ENCODE peak calls at places on chromosomes 13 and 19, in nine cellular contexts. J is GM12878, X is endothelial cell of umbilical vein, V is suprapubic skin, Q is prostate gland, W is SK-N-SH, K is K562, C is GM23338, N is transverse colon. Y is an unnamed sample.

GRCh38 chr19:20565321-20566018 is at the start of gene ZNF737:
- DNase-seq in J (peak; percentile 75), X (peak; percentile 95), V (peak; percentile 95), Q (peak; percentile 95), W (peak; percentile 88), K (peak; percentile 25), C (peak; percentile 99), N (peak; percentile 95), Y (peak; percentile 98)

GRCh38 chr13:74288361-74288911 is 154.2 kb upstream of the KLF12 start:
- DNase-seq in J (no peak), X (peak; percentile 16), V (no peak), Q (peak; percentile 21), W (peak; percentile 10), K (no peak), C (peak; percentile 46), N (peak; percentile 49), Y (peak; percentile 66)

GRCh38 chr13:86881390-86881789 is 789.8 kb upstream of the SLITRK5 start:
- DNase-seq in J (no peak), X (no peak), V (no peak), Q (no peak), W (no peak), K (no peak), C (peak; percentile 82), N (no peak), Y (no peak)

GRCh38 chr19:48279747-48280146 is 9.9 kb downstream of the ZNF114 start:
- DNase-seq in J (no peak), X (no peak), V (no peak), Q (no peak), W (no peak), K (no peak), C (no peak), N (no peak), Y (no peak)

GRCh38 chr13:93224545-93224944 is 2.1 kb upstream of the GPC6 start:
- DNase-seq in J (no peak), X (no peak), V (no peak), Q (no peak), W (no peak), K (no peak), C (peak; percentile 95), N (no peak), Y (no peak)

GRCh38 chr13:111541752-111542529 is 221.5 kb downstream of the TEX29 start:
- DNase-seq in J (no peak), X (no peak), V (no peak), Q (no peak), W (no peak), K (no peak), C (no peak), N (no peak), Y (no peak)

GRCh38 chr13:82298110-82298509 is 1584.2 kb downstream of the SLITRK1 start:
- DNase-seq in J (no peak), X (no peak), V (no peak), Q (no peak), W (no peak), K (no peak), C (no peak), N (no peak), Y (no peak)

GRCh38 chr13:107764012-107764411 is 451.3 kb downstream of the LIG4 start:
- DNase-seq in J (no peak), X (no peak), V (no peak), Q (no peak), W (no peak), K (no peak), C (no peak), N (no peak), Y (no peak)

GRCh38 chr19:5973867-5974635 is 3.9 kb downstream of the RANBP3 start:
- DNase-seq in J (no peak), X (no peak), V (peak; percentile 55), Q (no peak), W (no peak), K (no peak), C (no peak), N (no peak), Y (peak; percentile 59)

GRCh38 chr19:11581740-11582139 is 4.3 kb upstream of the ACP5 start:
- DNase-seq in J (peak; percentile 96), X (no peak), V (no peak), Q (no peak), W (no peak), K (peak; percentile 81), C (no peak), N (peak; percentile 25), Y (no peak)

GRCh38 chr13:48750588-48751383 is 97.1 kb downstream of the CYSLTR2 start:
- DNase-seq in J (no peak), X (no peak), V (no peak), Q (no peak), W (no peak), K (no peak), C (no peak), N (peak; percentile 24), Y (peak; percentile 82)

GRCh38 chr13:99312493-99312883 is 5.3 kb upstream of the GPR183 start:
- DNase-seq in J (no peak), X (no peak), V (peak; percentile 91), Q (no peak), W (peak; percentile 18), K (no peak), C (no peak), N (peak; percentile 45), Y (peak; percentile 93)

GRCh38 chr13:59680429-59681024 is 483.2 kb downstream of the DIAPH3 start:
- DNase-seq in J (no peak), X (peak; percentile 41), V (no peak), Q (no peak), W (no peak), K (peak; percentile 4), C (peak; percentile 56), N (no peak), Y (no peak)

GRCh38 chr19:45444318-45445041 is 20.8 kb upstream of the ERCC1 start:
- DNase-seq in J (no peak), X (peak; percentile 78), V (peak; percentile 98), Q (peak; percentile 88), W (peak; percentile 95), K (peak; percentile 97), C (peak; percentile 95), N (peak; percentile 96), Y (peak; percentile 97)

GRCh38 chr13:111658150-111659100 is 338.0 kb downstream of the TEX29 start:
- DNase-seq in J (no peak), X (no peak), V (no peak), Q (no peak), W (no peak), K (no peak), C (peak; percentile 73), N (no peak), Y (no peak)

GRCh38 chr19:4620675-4621074 is 18.6 kb upstream of the TNFAIP8L1 start:
- DNase-seq in J (no peak), X (no peak), V (no peak), Q (no peak), W (no peak), K (no peak), C (no peak), N (no peak), Y (no peak)

GRCh38 chr13:112330479-112331407 is 45.4 kb upstream of the SPACA7 start:
- DNase-seq in J (no peak), X (no peak), V (no peak), Q (no peak), W (no peak), K (no peak), C (peak; percentile 45), N (no peak), Y (no peak)

GRCh38 chr13:40064723-40065122 is 409.3 kb downstream of the COG6 start:
- DNase-seq in J (no peak), X (peak; percentile 57), V (no peak), Q (no peak), W (no peak), K (no peak), C (no peak), N (no peak), Y (no peak)

DNA sequence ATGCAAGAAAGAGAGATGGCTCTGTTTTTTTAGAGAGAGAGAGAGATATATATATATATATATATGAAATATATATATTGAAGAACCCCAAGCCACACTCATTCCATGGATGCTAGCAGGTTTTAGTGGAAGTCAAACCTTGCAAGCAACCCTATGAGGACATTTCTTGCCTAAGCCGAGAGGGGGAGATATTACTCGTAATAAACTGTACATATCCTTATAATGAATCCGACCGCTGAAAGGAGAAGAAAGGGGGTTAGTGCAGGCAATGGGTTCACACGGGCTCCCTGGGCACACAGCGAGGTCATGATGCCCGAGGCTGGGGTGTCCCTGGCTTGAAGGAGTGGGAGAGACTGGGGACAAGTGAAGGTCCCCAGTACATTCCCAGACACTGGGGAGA is 78.3 kb downstream of the IER2 start:
- DNase-seq in J (no peak), X (no peak), V (no peak), Q (no peak), W (no peak), K (peak; percentile 35), C (no peak), N (no peak), Y (no peak)
- TF ChIP-seq CTCF in J (no peak), X (no peak), V (no peak), Q (no peak), W (peak; percentile 30), K (peak; percentile 60), C (no peak), N (no peak), Y (no peak)

GRCh38 chr19:8352134-8352827 is 9.2 kb upstream of the KANK3 start:
- DNase-seq in J (no peak), X (no peak), V (peak; percentile 31), Q (no peak), W (no peak), K (no peak), C (peak; percentile 52), N (no peak), Y (no peak)
- H3K4me3 ChIP-seq in J (no peak overlapping the region), X (no peak overlapping the region), V (no peak overlapping the region), Q (no peak overlapping the region), W (no peak overlapping the region), K (no peak overlapping the region), C (peak overlapping the region; percentile 39), N (no peak overlapping the region), Y (no peak overlapping the region)

GRCh38 chr13:102724923-102725322 is 30.1 kb upstream of the METTL21C start:
- DNase-seq in J (no peak), X (peak; percentile 76), V (no peak), Q (no peak), W (peak; percentile 29), K (peak; percentile 34), C (no peak), N (no peak), Y (no peak)
- TF ChIP-seq POLR2AphosphoS5 in J (no peak), X (no peak), V (no peak), Q (no peak), W (no peak), K (no peak), C (no peak), N (no peak), Y (no peak)

DNA sequence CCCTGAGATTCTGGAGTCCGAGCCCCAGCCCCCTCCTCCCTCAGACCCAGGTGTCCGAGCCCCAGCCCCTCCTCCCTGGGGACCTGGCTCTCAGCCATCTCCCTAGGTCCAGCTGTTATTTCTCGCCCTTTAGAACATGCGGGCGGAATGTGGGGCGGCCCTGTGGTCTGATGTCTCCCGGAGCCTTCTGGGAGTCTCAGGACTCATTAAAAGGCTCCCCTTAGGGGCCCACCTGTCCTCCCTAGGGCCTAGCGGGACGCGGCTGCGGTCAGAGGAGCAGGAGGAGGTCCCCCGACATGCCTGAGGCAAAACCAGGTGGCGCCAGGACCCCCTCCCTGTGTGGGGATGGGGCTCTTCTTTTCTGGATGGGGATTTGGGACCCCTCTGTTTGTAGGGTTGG is at the start of gene MYBPC2:
- DNase-seq in J (no peak), X (no peak), V (no peak), Q (no peak), W (no peak), K (peak; percentile 55), C (peak; percentile 76), N (peak; percentile 33), Y (no peak)
- TF ChIP-seq CTCF in J (no peak), X (no peak), V (no peak), Q (no peak), W (no peak), K (no peak), C (no peak), N (no peak), Y (no peak)